ENCODE peak calls at places on chromosome 19, in six cellular contexts. I is SK-N-SH, L is K562, Z is GM12878, K is H1, E is HepG2. A is an unnamed sample.

GRCh38 chr19:55247621-55248099 is 11.2 kb downstream of the PPP6R1 start:
- DNase-seq in I (peak), L (no peak), Z (no peak), K (no peak), E (no peak), A (peak)

GRCh38 chr19:53999694-54000093 is 8.3 kb downstream of the CACNG6 start:
- DNase-seq in I (no peak), L (no peak), Z (no peak), K (no peak), E (no peak), A (no peak)

GRCh38 chr19:52981329-52981728 is 18.6 kb upstream of the ZNF816 start:
- DNase-seq in I (no peak), L (no peak), Z (no peak), K (no peak), E (no peak), A (no peak)

GRCh38 chr19:49746206-49746958 is 16.7 kb downstream of the TSKS start:
- DNase-seq in I (peak), L (peak), Z (no peak), K (peak), E (peak), A (no peak)

GRCh38 chr19:36266375-36266961 is 51.6 kb downstream of the ZNF146 start:
- DNase-seq in I (no peak), L (peak), Z (no peak), K (no peak), E (no peak), A (no peak)

GRCh38 chr19:34363094-34363493 is 1.9 kb upstream of the GPI start:
- DNase-seq in I (no peak), L (peak), Z (no peak), K (no peak), E (peak), A (no peak)

GRCh38 chr19:48913114-48913513 is 13.0 kb downstream of the NUCB1 start:
- DNase-seq in I (no peak), L (no peak), Z (no peak), K (no peak), E (no peak), A (peak)

GRCh38 chr19:39498262-39499081 is at the start of gene DLL3:
- DNase-seq in I (peak), L (peak), Z (no peak), K (peak), E (no peak), A (no peak)

GRCh38 chr19:28463493-28464053 is 749.4 kb downstream of the UQCRFS1 start:
- DNase-seq in I (no peak), L (no peak), Z (no peak), K (no peak), E (no peak), A (no peak)

GRCh38 chr19:36577271-36577996 is 4.3 kb upstream of the ZNF529 start:
- DNase-seq in I (no peak), L (no peak), Z (no peak), K (no peak), E (no peak), A (no peak)

GRCh38 chr19:46015080-46015960 is 7.5 kb downstream of the PGLYRP1 start:
- DNase-seq in I (peak), L (peak), Z (no peak), K (peak), E (no peak), A (no peak)

GRCh38 chr19:47471733-47472457 is at the start of gene SLC8A2:
- DNase-seq in I (peak), L (peak), Z (no peak), K (peak), E (peak), A (peak)

GRCh38 chr19:6276447-6276846 is 3.3 kb downstream of the MLLT1 start:
- DNase-seq in I (peak), L (peak), Z (no peak), K (no peak), E (no peak), A (no peak)

GRCh38 chr19:14375582-14376291 is 5.5 kb upstream of the ADGRE5 start:
- DNase-seq in I (no peak), L (no peak), Z (no peak), K (no peak), E (no peak), A (no peak)

GRCh38 chr19:15369594-15369891 is 10.0 kb downstream of the AKAP8 start:
- DNase-seq in I (no peak), L (no peak), Z (no peak), K (no peak), E (no peak), A (no peak)

GRCh38 chr19:51289635-51290034 is 21.8 kb upstream of the IGLON5 start:
- DNase-seq in I (no peak), L (no peak), Z (no peak), K (no peak), E (no peak), A (no peak)

GRCh38 chr19:6126335-6126974 is 9.0 kb upstream of the ACSBG2 start:
- DNase-seq in I (peak), L (peak), Z (peak), K (no peak), E (peak), A (peak)

GRCh38 chr19:10238172-10238783 is 7.1 kb upstream of the S1PR2 start:
- DNase-seq in I (no peak), L (no peak), Z (no peak), K (no peak), E (peak), A (peak)
- TF ChIP-seq POLR2AphosphoS5 in I (no peak), L (no peak), Z (no peak), K (no peak), E (no peak), A (no peak)

DNA sequence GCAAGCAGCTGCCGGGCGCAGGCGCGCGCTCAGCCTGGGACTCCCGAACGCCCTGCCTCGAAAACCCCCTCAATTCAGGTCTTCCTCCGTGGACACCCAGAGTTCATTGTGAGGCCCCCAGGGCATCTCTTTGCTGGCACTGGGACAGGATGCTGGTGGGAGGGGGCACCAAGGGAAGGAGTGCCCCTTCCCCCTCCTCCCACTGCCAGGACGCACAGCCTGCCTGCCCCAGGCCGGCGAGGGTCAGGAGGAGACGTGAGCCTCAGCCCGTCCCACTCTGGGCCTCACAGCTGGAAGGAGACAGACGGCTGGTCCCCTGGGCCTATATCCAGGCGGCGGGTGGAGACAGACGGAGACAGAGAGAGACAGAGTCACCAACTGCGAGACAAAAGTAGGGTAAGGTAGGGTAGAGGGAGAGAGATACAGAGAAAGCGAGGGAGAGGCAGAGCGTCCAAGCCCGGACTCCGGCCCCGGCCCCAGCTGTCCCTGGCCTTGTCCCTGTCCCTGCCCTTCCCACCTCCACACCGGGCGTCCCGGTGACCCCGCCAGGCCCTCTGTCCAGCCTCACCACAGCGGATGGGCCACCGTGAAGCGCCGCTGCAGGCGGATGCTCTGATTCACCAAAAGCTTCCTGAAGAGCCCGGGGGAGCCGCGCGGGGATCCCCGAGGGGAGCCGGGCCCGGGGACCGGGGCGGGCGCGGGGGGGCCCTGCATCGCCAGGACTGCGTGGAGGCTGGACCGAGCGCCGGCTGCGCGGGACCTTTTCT is at the start of gene PDE4C:
- DNase-seq in I (peak), L (no peak), Z (no peak), K (peak), E (no peak), A (no peak)
- H3K27ac ChIP-seq in I (no peak), L (peak), Z (no peak), K (no peak), E (peak), A (no peak)

GRCh38 chr19:16380943-16381755 is 56.5 kb downstream of the KLF2 start:
- DNase-seq in I (no peak), L (no peak), Z (no peak), K (no peak), E (no peak), A (no peak)
- TF ChIP-seq GABPA in I (no peak), L (no peak), Z (no peak), K (no peak), E (no peak), A (no peak)

DNA sequence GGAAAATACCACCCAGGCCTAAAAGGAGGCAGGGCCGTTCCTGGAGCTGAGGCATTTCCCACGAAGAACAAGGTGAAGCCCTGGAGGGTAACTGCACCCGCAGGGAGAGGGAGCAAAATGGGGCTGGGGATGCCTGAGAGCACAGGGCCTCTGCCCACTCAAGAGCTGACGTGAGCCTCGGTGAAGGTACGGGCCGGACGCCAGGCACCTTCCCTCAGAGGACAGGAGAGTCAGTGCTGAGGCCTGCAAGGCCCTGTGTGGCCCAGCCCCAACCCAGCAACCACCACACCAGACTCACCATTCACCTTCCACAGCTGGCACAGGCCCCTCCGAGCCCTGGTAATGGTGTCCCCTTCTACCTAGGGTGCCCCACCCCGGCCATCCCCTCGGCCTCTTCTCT is 36.3 kb downstream of the DNMT1 start:
- DNase-seq in I (no peak), L (no peak), Z (no peak), K (no peak), E (no peak), A (no peak)
- TF ChIP-seq POLR2AphosphoS5 in I (no peak), L (no peak), Z (peak), K (no peak), E (no peak), A (no peak)

DNA sequence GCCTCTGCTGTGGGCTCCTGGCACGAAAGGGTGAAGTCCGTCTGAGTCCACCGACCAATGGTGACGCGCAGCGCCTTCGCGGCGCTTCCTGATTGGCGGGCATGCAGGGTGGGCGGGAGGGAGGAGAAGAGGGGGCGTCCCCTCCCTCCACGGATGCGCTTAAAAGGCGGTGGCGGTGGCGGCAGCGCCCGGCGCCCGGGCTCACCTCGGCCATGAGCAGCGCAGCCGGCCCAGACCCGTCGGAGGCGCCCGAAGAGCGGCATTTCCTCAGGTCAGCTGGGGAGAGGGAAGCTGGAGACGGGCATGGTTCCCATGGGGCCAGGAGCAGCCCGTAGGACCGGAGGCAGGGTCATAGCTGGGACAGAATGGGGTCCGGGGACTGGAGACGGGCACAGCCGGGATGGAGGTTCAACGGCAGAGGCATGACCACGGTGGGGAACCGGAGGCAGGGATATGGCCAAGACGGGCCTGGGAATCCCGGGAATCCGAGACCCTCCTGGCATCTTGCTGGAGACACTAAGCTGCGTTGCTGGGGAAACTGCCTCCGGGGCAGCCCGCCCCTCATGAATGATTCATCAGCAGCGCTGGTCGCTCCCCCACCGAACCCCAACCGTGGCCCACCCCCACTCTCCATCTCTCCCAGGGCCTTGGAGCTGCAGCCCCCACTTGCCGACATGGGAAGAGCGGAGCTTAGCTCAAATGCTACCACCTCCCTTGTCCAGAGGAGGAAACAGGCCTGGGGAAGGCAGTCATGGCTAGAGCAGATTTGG is at the start of gene YJEFN3:
- DNase-seq in I (peak), L (no peak), Z (no peak), K (no peak), E (no peak), A (no peak)
- H3K27ac ChIP-seq in I (no peak), L (no peak), Z (no peak), K (no peak), E (no peak), A (no peak)

DNA sequence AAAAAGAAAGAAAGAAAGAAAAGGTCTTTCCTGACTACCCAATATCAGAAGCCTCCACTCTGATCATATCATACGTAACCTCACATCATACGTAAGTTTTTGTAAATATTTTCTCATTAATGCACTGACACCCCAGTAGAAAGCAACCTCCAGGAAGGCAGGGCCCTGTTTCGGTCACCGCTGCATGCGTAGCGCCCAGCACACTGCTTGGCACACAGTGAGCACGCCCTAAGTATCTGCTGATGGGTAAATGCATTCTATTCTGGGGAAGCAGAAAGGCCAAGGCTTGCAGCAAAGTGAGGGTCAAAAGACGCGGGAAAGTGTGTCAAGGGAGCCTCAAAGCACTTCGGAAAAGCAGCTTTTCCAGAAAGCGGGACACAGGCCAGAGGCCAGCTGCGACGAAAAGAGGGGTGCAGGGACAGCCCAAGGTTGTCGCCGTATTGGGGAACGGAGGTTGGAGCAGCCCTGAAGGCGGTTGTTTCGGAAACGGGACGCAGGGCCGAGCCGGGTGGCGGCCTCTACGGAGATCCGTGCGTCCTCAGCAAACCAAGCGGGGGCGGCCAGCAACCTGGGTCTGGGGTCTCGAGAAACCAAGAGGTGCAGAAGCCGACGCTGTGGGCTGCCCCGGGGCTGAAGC is 466 bp downstream of the SUGP1 start:
- DNase-seq in I (peak), L (no peak), Z (no peak), K (no peak), E (no peak), A (peak)
- TF ChIP-seq GABPA in I (no peak), L (no peak), Z (no peak), K (no peak), E (no peak), A (no peak)

DNA sequence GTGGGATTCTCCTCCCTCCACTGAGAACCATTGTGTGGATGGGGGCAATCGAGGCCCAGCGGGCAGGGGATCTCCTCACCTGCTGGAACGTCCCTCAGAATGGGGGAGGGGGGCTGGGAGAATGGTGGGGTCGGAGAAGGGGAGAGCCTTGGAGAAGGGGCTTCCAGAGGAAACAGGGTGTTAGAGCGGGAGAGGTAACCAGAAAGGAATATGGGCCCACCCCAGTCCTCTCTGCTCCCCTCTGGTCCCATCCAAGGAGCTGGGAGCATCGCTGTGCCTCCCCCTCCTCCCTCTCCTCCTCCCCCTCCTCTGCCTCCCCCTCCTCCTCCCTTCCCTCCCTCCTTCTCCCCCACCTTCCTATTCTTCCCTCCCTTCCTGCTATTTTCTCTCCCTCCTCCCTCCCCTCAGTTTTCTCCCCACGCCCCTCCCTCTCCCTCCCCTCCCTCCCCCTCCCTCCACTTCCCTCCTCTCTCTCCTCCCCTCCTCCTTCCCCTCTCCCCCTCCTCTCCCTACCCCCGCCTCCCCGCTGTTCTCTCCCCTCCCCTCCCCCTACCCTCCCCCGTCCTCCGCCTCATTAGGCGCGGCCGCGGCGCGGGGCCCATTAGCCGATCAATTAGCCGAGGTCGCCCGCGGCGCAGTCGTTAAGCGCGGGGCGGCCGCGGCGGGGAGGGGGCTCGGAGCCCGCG is 15.5 kb downstream of the TLE5 start:
- DNase-seq in I (peak), L (peak), Z (no peak), K (peak), E (no peak), A (no peak)
- TF ChIP-seq POLR2AphosphoS5 in I (no peak), L (no peak), Z (no peak), K (no peak), E (no peak), A (no peak)

GRCh38 chr19:29614046-29614445 is 8.0 kb downstream of the POP4 start:
- DNase-seq in I (no peak), L (no peak), Z (no peak), K (no peak), E (no peak), A (no peak)

GRCh38 chr19:29614780-29615179 is 8.7 kb downstream of the POP4 start:
- DNase-seq in I (no peak), L (no peak), Z (no peak), K (no peak), E (no peak), A (no peak)

GRCh38 chr19:29610574-29611271 is 4.6 kb downstream of the POP4 start:
- DNase-seq in I (peak), L (peak), Z (peak), K (peak), E (peak), A (peak)

GRCh38 chr19:29612121-29612520 is 6.0 kb downstream of the POP4 start:
- DNase-seq in I (no peak), L (no peak), Z (no peak), K (no peak), E (no peak), A (no peak)

GRCh38 chr19:29612801-29613595 is 6.9 kb downstream of the POP4 start:
- DNase-seq in I (no peak), L (no peak), Z (no peak), K (no peak), E (no peak), A (no peak)
- H3K27ac ChIP-seq in I (no peak), L (no peak), Z (no peak), K (no peak), E (no peak), A (no peak)

DNA sequence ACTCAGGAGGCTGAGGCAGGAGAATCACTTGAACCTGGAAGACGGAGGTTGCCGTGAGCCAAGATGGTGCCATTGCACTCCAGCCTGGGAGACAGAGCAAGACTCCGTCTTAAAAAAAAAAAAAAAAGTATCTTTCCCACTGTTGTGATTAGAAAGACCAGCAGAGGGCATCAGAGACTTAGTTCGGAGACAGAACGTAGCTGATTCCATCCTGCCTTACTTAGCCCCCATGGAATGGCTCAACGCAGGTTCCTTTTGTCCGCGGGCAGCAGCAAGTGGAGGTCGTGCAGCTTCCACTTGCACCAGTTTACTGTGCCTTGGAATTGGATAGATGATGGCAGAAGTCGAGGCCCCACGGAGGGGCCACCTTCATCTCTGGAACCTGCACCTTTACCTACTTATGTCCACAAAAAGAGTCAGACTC is 8.1 kb downstream of the TIMM29 start:
- DNase-seq in I (peak), L (peak), Z (peak), K (no peak), E (peak), A (peak)
- TF ChIP-seq GABPA in I (no peak), L (no peak), Z (no peak), K (no peak), E (no peak), A (no peak)

DNA sequence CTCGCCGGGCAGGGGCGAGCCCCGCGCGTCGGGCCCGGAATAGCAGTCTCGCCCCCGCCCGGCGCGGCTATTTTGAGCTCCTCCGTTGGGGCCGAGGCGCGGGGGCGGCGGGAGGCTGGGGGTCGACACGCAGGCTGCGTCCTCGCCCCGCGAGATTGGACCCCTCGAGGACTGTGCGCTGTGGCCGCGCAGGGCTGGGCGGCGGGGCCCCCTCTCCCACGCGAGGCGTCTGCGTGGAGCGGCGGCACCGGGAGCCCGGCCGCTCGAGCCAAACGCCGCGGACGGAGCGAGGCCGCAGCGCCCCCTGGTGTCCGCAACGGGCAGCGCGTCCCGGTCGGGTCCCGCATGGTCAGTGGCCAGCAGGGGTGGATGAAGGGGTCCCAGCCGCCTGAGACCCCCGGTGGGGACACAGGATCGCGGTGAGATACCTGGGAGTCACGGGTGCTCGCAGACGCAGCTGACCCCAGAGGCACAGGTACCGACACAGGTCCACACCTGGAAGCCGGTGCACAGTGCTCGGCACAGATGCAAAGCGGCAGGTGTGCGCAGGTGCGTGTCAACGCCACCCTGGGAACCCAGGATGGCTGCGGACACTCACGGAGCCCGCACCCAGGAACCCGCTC is 2.2 kb upstream of the CIRBP start:
- DNase-seq in I (peak), L (peak), Z (no peak), K (peak), E (no peak), A (peak)
- TF ChIP-seq POLR2AphosphoS5 in I (no peak), L (no peak), Z (no peak), K (no peak), E (no peak), A (no peak)

A was measured in HL-60.